ENCODE peak calls at places on chromosomes 2 and 18, in five cellular contexts. O, B, Q, E and A are unnamed samples.

GRCh38 chr18:48766487-48766886 is 184.3 kb downstream of the SMAD7 start:
- DNase-seq in Q (no peak), O (no peak), B (no peak), E (no peak), A (no peak)

GRCh38 chr2:31534636-31535035 is 46.1 kb downstream of the SRD5A2 start:
- DNase-seq in O (no peak), Q (no peak), E (no peak), B (no peak), A (no peak)

GRCh38 chr2:237774811-237775553 is 23.6 kb upstream of the RBM44 start:
- DNase-seq in B (no peak), O (peak), Q (peak), E (peak), A (no peak)

GRCh38 chr18:5542393-5543035 is 1.3 kb downstream of the EPB41L3 start:
- DNase-seq in B (no peak), E (peak), Q (no peak), O (peak), A (no peak)

GRCh38 chr2:33014268-33014667 is 67.5 kb downstream of the LTBP1 start:
- DNase-seq in O (no peak), Q (no peak), E (no peak), B (no peak), A (no peak)

GRCh38 chr18:13291299-13291698 is 72.7 kb downstream of the LDLRAD4 start:
- DNase-seq in Q (no peak), O (no peak), B (no peak), E (no peak), A (no peak)

GRCh38 chr18:57748770-57749603 is 54.1 kb downstream of the ATP8B1 start:
- DNase-seq in E (no peak), B (no peak), Q (peak), O (no peak), A (no peak)

GRCh38 chr2:71669058-71669456 is 215.7 kb downstream of the DYSF start:
- DNase-seq in O (no peak), B (no peak), Q (no peak), E (no peak), A (no peak)

GRCh38 chr2:65420712-65421431 is 11.5 kb downstream of the SPRED2 start:
- DNase-seq in O (peak), B (no peak), E (no peak), Q (no peak), A (no peak)

GRCh38 chr2:62738981-62739936 is 33.7 kb downstream of the EHBP1 start:
- DNase-seq in E (no peak), Q (no peak), O (no peak), B (no peak), A (no peak)

GRCh38 chr18:56799756-56800155 is 148.6 kb downstream of the WDR7 start:
- DNase-seq in B (no peak), E (no peak), O (no peak), Q (no peak), A (no peak)

GRCh38 chr2:230762317-230762896 is 49.8 kb downstream of the CAB39 start:
- DNase-seq in E (peak), B (no peak), Q (no peak), O (peak), A (no peak)

GRCh38 chr2:239319261-239319661 is 81.6 kb downstream of the HDAC4 start:
- DNase-seq in Q (peak), E (peak), B (no peak), O (peak), A (no peak)

GRCh38 chr18:3012306-3012919 is 531 bp downstream of the LPIN2 start:
- DNase-seq in E (peak), O (peak), B (peak), Q (peak), A (no peak)

GRCh38 chr18:26405190-26405781 is 143.1 kb downstream of the KCTD1 start:
- DNase-seq in Q (peak), B (no peak), E (peak), O (peak), A (no peak)

GRCh38 chr2:225367482-225367881 is 32.0 kb upstream of the NYAP2 start:
- DNase-seq in Q (no peak), O (no peak), E (peak), B (no peak), A (no peak)

GRCh38 chr18:33232318-33232626 is 208.2 kb downstream of the CCDC178 start:
- DNase-seq in B (no peak), E (no peak), O (no peak), Q (no peak), A (no peak)

GRCh38 chr2:222322241-222322640 is 23.4 kb upstream of the PAX3 start:
- DNase-seq in Q (no peak), B (no peak), E (no peak), O (no peak), A (no peak)

GRCh38 chr18:66316708-66317107 is 287.2 kb downstream of the CDH19 start:
- DNase-seq in Q (no peak), O (no peak), E (no peak), B (no peak), A (no peak)

GRCh38 chr2:206045251-206045650 is 40.7 kb downstream of the INO80D start:
- DNase-seq in B (no peak), Q (no peak), O (no peak), E (no peak), A (no peak)

GRCh38 chr18:22337311-22337710 is 80.4 kb downstream of the CTAGE1 start:
- DNase-seq in Q (no peak), B (no peak), E (no peak), O (no peak), A (no peak)

GRCh38 chr2:59974051-59974766 is 579.2 kb downstream of the BCL11A start:
- DNase-seq in Q (no peak), E (no peak), O (no peak), B (no peak), A (no peak)

GRCh38 chr2:105802587-105802986 is 57.9 kb downstream of the NCK2 start:
- DNase-seq in B (no peak), Q (no peak), E (no peak), O (no peak), A (no peak)

GRCh38 chr2:48694143-48694542 is 61.4 kb downstream of the LHCGR start:
- DNase-seq in Q (no peak), B (no peak), O (no peak), E (no peak), A (no peak)

GRCh38 chr2:206858972-206859739 is 80.2 kb upstream of the CPO start:
- DNase-seq in O (no peak), B (no peak), E (no peak), Q (no peak), A (no peak)

GRCh38 chr2:209566250-209566649 is 142.4 kb downstream of the MAP2 start:
- DNase-seq in O (no peak), Q (no peak), E (no peak), B (no peak), A (no peak)

GRCh38 chr2:44171018-44171417 is 2.3 kb downstream of the PPM1B start:
- DNase-seq in Q (no peak), O (no peak), B (no peak), E (no peak), A (no peak)

GRCh38 chr2:37890893-37891495 is 34.1 kb upstream of the RMDN2 start:
- DNase-seq in O (peak), B (peak), Q (peak), E (peak), A (peak)

GRCh38 chr2:24930768-24931167 is 10.7 kb upstream of the ADCY3 start:
- DNase-seq in B (no peak), O (no peak), Q (no peak), E (no peak), A (peak)

GRCh38 chr18:30945769-30946168 is 96.8 kb downstream of the DSC3 start:
- DNase-seq in O (peak), E (no peak), Q (no peak), B (no peak), A (no peak)

DNA sequence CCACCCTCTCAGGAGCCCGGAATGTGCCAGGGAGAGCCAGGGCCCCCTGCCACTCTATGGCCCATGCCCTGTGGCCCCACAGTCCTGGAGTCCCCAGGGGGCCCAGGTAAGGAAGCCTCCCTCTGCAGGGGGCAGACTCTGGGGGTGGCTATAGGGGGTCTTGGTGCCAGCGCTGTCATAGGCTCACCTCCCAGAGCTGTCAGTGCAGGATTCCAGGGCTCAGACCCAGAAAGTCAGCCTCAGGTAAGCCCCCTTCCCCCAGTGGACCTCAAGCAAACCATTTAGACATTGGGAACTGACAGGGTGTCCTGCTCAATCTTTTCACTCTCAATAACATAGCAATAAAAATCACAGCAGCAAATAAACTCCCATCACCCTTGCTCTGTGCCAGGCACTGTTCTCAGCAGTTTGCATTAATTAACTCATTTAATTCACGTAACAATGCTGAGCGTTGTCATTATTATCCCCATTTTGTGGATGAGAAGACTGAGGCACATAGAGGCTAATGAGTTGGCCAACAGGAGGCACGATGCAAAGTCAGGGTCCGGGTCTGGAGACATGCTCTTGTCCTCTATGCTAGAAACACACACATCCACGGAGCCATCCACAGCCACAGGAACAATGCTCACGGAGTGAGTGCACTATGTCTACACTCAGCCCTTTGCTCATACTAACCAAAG is 79.6 kb downstream of the TNS1 start:
- DNase-seq in Q (no peak), B (no peak), E (no peak), O (no peak), A (no peak)
- TF ChIP-seq CTCF in Q (no peak), B (no peak), E (no peak), O (no peak), A (no peak)

GRCh38 chr18:77052297-77052645 is 80.3 kb downstream of the MBP start:
- DNase-seq in E (no peak), O (no peak), B (no peak), Q (no peak), A (no peak)
- H3K27ac ChIP-seq in E (no peak), O (peak), B (no peak), Q (no peak), A (no peak)

GRCh38 chr18:50172367-50172766 is 22.6 kb downstream of the MYO5B start:
- DNase-seq in B (no peak), O (no peak), Q (no peak), E (no peak), A (no peak)
- TF ChIP-seq CTCF in B (no peak), O (no peak), Q (no peak), E (no peak), A (no peak)

DNA sequence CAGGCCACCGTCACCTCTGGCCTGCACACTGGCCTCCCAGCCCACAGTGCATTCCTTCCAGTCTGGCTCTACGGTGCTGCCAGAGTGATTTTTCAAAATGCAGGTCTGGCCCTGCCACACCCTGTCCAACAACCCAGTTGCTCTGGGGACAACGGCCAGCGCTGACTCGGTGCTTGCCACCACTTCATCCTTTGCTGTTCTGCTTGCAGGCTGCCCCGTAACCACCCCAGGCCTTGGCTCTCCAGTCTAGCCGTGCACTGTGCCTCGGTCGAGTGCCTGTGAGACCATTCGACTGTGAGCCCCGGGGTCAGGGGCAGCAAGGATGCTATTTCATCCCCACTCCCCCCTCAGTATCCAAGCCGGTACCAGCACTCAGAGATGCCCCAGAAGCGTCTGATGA is 262.6 kb downstream of the KLHL29 start:
- DNase-seq in B (no peak), E (no peak), O (no peak), Q (no peak), A (no peak)
- H3K27ac ChIP-seq in B (no peak), E (no peak), O (no peak), Q (no peak), A (no peak)

GRCh38 chr2:149559341-149560068 is 28.1 kb downstream of the MMADHC start:
- DNase-seq in B (no peak), E (peak), Q (no peak), O (no peak), A (no peak)
- TF ChIP-seq CTCF in B (no peak), E (no peak), Q (no peak), O (no peak), A (no peak)